ENCODE peak calls at places on chromosomes 2 and 18, in four cellular contexts. One of them, this sample, is unnamed.

GRCh38 chr18:10926565-10927194 is 222.7 kb downstream of the PIEZO2 start:
- DNase-seq in HCT116: no peak
- DNase-seq in HepG2: no peak
- DNase-seq in K562: no peak
- DNase-seq in this sample: no peak

GRCh38 chr2:88765154-88765948 is 73.9 kb downstream of the RPIA start:
- DNase-seq in HCT116: no peak
- DNase-seq in HepG2: no peak
- DNase-seq in K562: no peak
- DNase-seq in this sample: peak; percentile 71

GRCh38 chr18:8929381-8929780 is 173.1 kb upstream of the NDUFV2 start:
- DNase-seq in HCT116: no peak
- DNase-seq in HepG2: no peak
- DNase-seq in K562: no peak
- DNase-seq in this sample: no peak

GRCh38 chr2:138223321-138223720 is 259.0 kb downstream of the HNMT start:
- DNase-seq in HCT116: no peak
- DNase-seq in HepG2: no peak
- DNase-seq in K562: no peak
- DNase-seq in this sample: no peak

GRCh38 chr2:218023636-218024035 is 20.8 kb upstream of the TNS1 start:
- DNase-seq in HCT116: no peak
- DNase-seq in HepG2: no peak
- DNase-seq in K562: no peak
- DNase-seq in this sample: no peak

GRCh38 chr2:850429-850828 is 100.2 kb upstream of the SNTG2 start:
- DNase-seq in HCT116: no peak
- DNase-seq in HepG2: no peak
- DNase-seq in K562: peak; percentile 18
- DNase-seq in this sample: no peak

GRCh38 chr2:11123856-11124759 is 31.2 kb upstream of the SLC66A3 start:
- DNase-seq in HCT116: peak; percentile 62
- DNase-seq in HepG2: peak; percentile 43
- DNase-seq in K562: peak; percentile 86
- DNase-seq in this sample: peak; percentile 90

GRCh38 chr2:51454177-51454576 is 422.2 kb upstream of the NRXN1 start:
- DNase-seq in HCT116: no peak
- DNase-seq in HepG2: no peak
- DNase-seq in K562: no peak
- DNase-seq in this sample: no peak

GRCh38 chr18:36693931-36694661 is 134.7 kb downstream of the TPGS2 start:
- DNase-seq in HCT116: no peak
- DNase-seq in HepG2: peak; percentile 38
- DNase-seq in K562: no peak
- DNase-seq in this sample: no peak

GRCh38 chr18:67290421-67290820 is 226.1 kb downstream of the DSEL start:
- DNase-seq in HCT116: no peak
- DNase-seq in HepG2: no peak
- DNase-seq in K562: no peak
- DNase-seq in this sample: no peak

GRCh38 chr2:19988600-19988999 is 1.3 kb downstream of the WDR35 start:
- DNase-seq in HCT116: no peak
- DNase-seq in HepG2: no peak
- DNase-seq in K562: no peak
- DNase-seq in this sample: no peak
- TF ChIP-seq ATF3 in HCT116: no peak
- TF ChIP-seq ATF3 in HepG2: no peak
- TF ChIP-seq ATF3 in K562: no peak
- TF ChIP-seq ATF3 in this sample: no peak

GRCh38 chr2:207201416-207201815 is 35.7 kb upstream of the KLF7 start:
- DNase-seq in HCT116: no peak
- DNase-seq in HepG2: no peak
- DNase-seq in K562: no peak
- DNase-seq in this sample: no peak

GRCh38 chr2:207203056-207203455 is 37.3 kb upstream of the KLF7 start:
- DNase-seq in HCT116: no peak
- DNase-seq in HepG2: no peak
- DNase-seq in K562: no peak
- DNase-seq in this sample: no peak

GRCh38 chr2:207205173-207205957 is 39.6 kb upstream of the KLF7 start:
- DNase-seq in HCT116: no peak
- DNase-seq in HepG2: no peak
- DNase-seq in K562: no peak
- DNase-seq in this sample: no peak

GRCh38 chr2:207202645-207203044 is 36.9 kb upstream of the KLF7 start:
- DNase-seq in HCT116: peak; percentile 4
- DNase-seq in HepG2: peak; percentile 28
- DNase-seq in K562: no peak
- DNase-seq in this sample: peak; percentile 55

DNA sequence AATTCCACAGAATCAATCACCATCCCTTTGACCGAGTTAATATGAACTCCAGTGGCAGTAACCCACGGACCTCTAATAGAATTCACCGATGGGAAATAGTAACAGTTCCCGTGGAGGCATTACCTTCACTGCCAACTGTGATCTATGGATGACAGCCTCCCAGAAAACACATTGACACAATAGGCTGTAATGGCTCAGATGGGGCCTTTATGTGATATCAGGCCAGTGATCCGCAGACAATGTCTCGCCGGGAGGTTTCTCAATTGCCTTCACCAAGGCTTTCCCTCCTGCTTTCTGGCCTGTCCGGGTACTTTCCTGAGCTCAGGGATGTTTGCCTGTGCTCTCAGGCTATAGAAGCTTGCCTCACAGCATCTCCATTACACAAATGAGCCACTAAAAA is 34.4 kb upstream of the KLF7 start:
- DNase-seq in HCT116: no peak
- DNase-seq in HepG2: no peak
- DNase-seq in K562: no peak
- DNase-seq in this sample: no peak
- TF ChIP-seq ATF3 in HCT116: no peak
- TF ChIP-seq ATF3 in HepG2: no peak
- TF ChIP-seq ATF3 in K562: no peak
- TF ChIP-seq ATF3 in this sample: no peak

GRCh38 chr18:13379062-13379800 is 160.7 kb downstream of the LDLRAD4 start:
- DNase-seq in HCT116: no peak
- DNase-seq in HepG2: no peak
- DNase-seq in K562: no peak
- DNase-seq in this sample: no peak
- TF ChIP-seq ATF3 in HCT116: no peak
- TF ChIP-seq ATF3 in HepG2: no peak
- TF ChIP-seq ATF3 in K562: no peak
- TF ChIP-seq ATF3 in this sample: no peak

GRCh38 chr2:223643310-223643709 is 41.1 kb upstream of the SCG2 start:
- DNase-seq in HCT116: no peak
- DNase-seq in HepG2: no peak
- DNase-seq in K562: no peak
- DNase-seq in this sample: no peak

GRCh38 chr2:223644116-223644515 is 42.0 kb upstream of the SCG2 start:
- DNase-seq in HCT116: no peak
- DNase-seq in HepG2: no peak
- DNase-seq in K562: no peak
- DNase-seq in this sample: no peak

GRCh38 chr2:223647258-223647952 is 45.2 kb upstream of the SCG2 start:
- DNase-seq in HCT116: no peak
- DNase-seq in HepG2: no peak
- DNase-seq in K562: no peak
- DNase-seq in this sample: no peak

GRCh38 chr2:223641062-223641461 is 38.9 kb upstream of the SCG2 start:
- DNase-seq in HCT116: no peak
- DNase-seq in HepG2: no peak
- DNase-seq in K562: peak; percentile 31
- DNase-seq in this sample: no peak

DNA sequence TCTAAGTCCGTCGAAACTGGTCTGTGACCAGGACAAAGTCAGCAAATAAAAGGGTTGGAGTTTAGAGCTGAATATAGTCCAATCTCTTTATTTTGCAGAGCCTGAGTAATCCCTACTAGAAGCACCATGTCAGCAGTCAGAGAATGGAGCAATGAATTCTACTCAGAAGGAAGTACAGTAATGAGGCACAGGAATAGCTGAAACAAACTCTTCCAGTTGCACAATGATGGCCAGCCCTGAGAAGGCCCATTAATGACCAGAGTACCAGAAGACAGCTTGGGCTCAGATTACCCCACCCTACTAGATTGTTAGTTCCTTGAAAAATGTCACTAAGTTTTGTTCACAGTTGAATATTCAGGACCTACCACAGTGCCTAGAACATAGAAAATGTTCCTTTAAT is 40.3 kb upstream of the SCG2 start:
- DNase-seq in HCT116: no peak
- DNase-seq in HepG2: no peak
- DNase-seq in K562: no peak
- DNase-seq in this sample: no peak
- TF ChIP-seq ATF3 in HCT116: no peak
- TF ChIP-seq ATF3 in HepG2: no peak
- TF ChIP-seq ATF3 in K562: no peak
- TF ChIP-seq ATF3 in this sample: no peak

This sample was measured in WTC11.